ENCODE peak calls at places on chromosomes 3 and 15, in eight cellular contexts. H is GM12865, Y is endothelial cell of umbilical vein, V is body of pancreas, G is AG09309, F is HCT116, C is AG04450, X is mesothelial cell of epicardium. B is an unnamed sample.

GRCh38 chr3:260911-261310 is 64.3 kb downstream of the CHL1 start:
- DNase-seq in H (no peak), Y (no peak), V (no peak), G (no peak), F (no peak), C (no peak), X (no peak), B (no peak)

GRCh38 chr3:141392416-141392815 is 24.1 kb downstream of the ZBTB38 start:
- DNase-seq in H (no peak), Y (no peak), V (no peak), G (no peak), F (no peak), C (no peak), X (no peak), B (no peak)

GRCh38 chr3:4805662-4806061 is 173.6 kb upstream of the BHLHE40 start:
- DNase-seq in H (peak), Y (no peak), V (no peak), G (no peak), F (no peak), C (no peak), X (no peak), B (no peak)

GRCh38 chr3:5023777-5024346 is 44.6 kb downstream of the BHLHE40 start:
- DNase-seq in H (no peak), Y (no peak), V (no peak), G (no peak), F (no peak), C (no peak), X (no peak), B (no peak)

GRCh38 chr3:159265705-159266104 is 463.9 kb downstream of the MFSD1 start:
- DNase-seq in H (no peak), Y (no peak), V (no peak), G (no peak), F (no peak), C (no peak), X (no peak), B (no peak)

GRCh38 chr15:60223161-60223560 is 174.6 kb downstream of the ANXA2 start:
- DNase-seq in H (no peak), Y (no peak), V (peak), G (no peak), F (no peak), C (no peak), X (no peak), B (no peak)

GRCh38 chr15:92817339-92817886 is 82.7 kb upstream of the CHD2 start:
- DNase-seq in H (peak), Y (no peak), V (no peak), G (no peak), F (no peak), C (no peak), X (no peak), B (no peak)

GRCh38 chr3:84318273-84318809 is 640.4 kb upstream of the CADM2 start:
- DNase-seq in H (no peak), Y (no peak), V (no peak), G (no peak), F (no peak), C (no peak), X (no peak), B (peak)

GRCh38 chr3:112974894-112975293 is at the start of gene CD200R1:
- DNase-seq in H (no peak), Y (no peak), V (no peak), G (no peak), F (no peak), C (no peak), X (no peak), B (no peak)

DNA sequence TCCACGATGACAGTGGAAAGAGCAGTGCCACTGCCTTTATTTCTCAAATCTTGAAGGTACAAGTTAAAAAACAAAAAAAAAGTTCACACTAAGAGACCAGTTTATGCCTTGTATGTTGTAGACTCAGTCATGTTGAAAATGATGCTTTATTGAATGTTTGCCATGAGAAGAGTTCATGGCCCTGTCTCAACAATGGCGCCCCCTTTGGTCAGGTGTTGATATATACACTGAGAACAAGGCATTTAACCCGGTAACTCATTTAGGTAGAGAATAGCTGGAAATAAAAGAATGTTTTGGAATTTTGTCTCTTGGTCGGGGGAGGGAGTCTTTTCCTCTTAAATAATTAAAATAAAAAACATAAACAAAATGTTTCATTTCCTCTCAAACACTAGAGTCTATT is 145.6 kb upstream of the SLC2A2 start:
- DNase-seq in H (no peak), Y (no peak), V (no peak), G (no peak), F (no peak), C (no peak), X (no peak), B (no peak)
- TF ChIP-seq CTCF in H (peak), Y (no peak), V (no peak), G (peak), F (peak), C (peak), X (peak), B (peak)

GRCh38 chr15:88335074-88335473 is 78.5 kb upstream of the NTRK3 start:
- DNase-seq in H (no peak), Y (no peak), V (no peak), G (no peak), F (no peak), C (no peak), X (no peak), B (no peak)
- TF ChIP-seq CTCF in H (no peak), Y (no peak), V (no peak), G (no peak), F (peak), C (no peak), X (no peak), B (no peak)

GRCh38 chr3:11651900-11652299 is 8.2 kb upstream of the VGLL4 start:
- DNase-seq in H (peak), Y (peak), V (no peak), G (no peak), F (peak), C (no peak), X (no peak), B (no peak)
- TF ChIP-seq CTCF in H (peak), Y (peak), V (no peak), G (peak), F (peak), C (peak), X (peak), B (peak)

DNA sequence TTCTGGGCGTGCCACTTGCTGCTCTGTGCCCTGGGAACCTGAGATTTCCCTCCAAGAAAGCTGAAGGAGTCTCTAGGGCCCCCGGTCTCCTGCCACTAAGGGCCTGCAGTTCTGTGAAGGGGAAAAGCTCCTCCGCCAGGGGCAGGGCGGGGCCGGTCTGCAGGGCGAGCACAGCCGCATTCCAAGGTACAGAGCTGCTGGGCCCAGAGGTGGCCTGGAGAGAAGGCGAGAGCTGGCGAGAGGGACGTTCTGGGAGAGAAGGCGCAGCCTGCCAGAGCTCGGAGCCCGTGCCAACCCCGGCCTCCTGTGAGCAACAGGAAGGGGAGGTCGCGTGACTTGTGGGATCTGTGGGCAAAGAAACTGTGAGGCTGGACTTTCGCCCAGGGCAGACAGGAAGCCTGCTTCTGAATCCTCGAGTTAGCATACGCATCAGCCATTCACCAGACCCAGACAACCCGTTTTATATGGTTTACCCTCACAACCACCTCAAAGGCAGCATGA is 500.4 kb downstream of the SHQ1 start:
- DNase-seq in H (peak), Y (peak), V (peak), G (peak), F (no peak), C (peak), X (no peak), B (peak)
- TF ChIP-seq CTCF in H (peak), Y (no peak), V (no peak), G (peak), F (no peak), C (no peak), X (no peak), B (peak)

DNA sequence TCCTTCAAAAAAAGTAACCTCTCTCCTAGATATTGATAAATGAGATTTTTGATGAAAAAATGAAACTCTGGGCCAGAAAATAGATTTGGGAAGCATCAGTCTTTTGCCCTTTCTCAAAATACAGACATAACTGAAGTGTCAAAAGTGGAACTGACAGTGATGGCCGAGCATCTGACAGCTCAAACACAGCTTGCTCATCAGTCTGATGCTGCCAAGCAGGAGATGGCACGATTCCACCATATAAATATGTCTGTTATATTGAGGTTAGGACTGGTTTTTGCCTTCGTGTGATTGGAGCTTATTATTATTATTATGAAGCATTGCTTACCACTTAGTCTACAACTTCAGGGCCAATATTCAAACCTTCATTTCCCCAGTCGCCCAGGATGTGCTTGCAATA is 152.6 kb upstream of the EPHA3 start:
- DNase-seq in H (no peak), Y (no peak), V (no peak), G (no peak), F (no peak), C (no peak), X (no peak), B (no peak)
- TF ChIP-seq CTCF in H (no peak), Y (no peak), V (no peak), G (no peak), F (no peak), C (no peak), X (no peak), B (no peak)